ENCODE peak calls at places on chromosomes 7 and 10, in four cellular contexts. I is mesendoderm, C is IMR-90, K is neuronal stem cell. W is an unnamed sample.

GRCh38 chr10:120948889-120949382 is 97.8 kb downstream of the WDR11 start:
- DNase-seq in C (peak; percentile 55), K (peak; percentile 67), I (peak; percentile 79), W (peak; percentile 69)

GRCh38 chr7:55250313-55250712 is 114.8 kb upstream of the LANCL2 start:
- DNase-seq in K (no peak), C (no peak), I (peak; percentile 77), W (peak; percentile 32)

GRCh38 chr7:4724648-4725013 is 42.5 kb downstream of the FOXK1 start:
- DNase-seq in K (no peak), I (peak; percentile 30), C (peak; percentile 47), W (peak; percentile 49)

GRCh38 chr7:101744588-101744987 is 72.8 kb upstream of the CUX1 start:
- DNase-seq in K (no peak), I (no peak), C (no peak), W (no peak)

GRCh38 chr7:83468251-83468739 is 180.6 kb downstream of the SEMA3E start:
- DNase-seq in C (peak; percentile 99), K (peak; percentile 47), I (peak; percentile 95), W (peak; percentile 96)

GRCh38 chr7:99393363-99394187 is 14.8 kb downstream of the PDAP1 start:
- DNase-seq in I (peak; percentile 93), C (no peak), K (peak; percentile 74), W (no peak)

GRCh38 chr7:43938892-43939482 is 12.8 kb downstream of the UBE2D4 start:
- DNase-seq in I (no peak), C (no peak), K (no peak), W (no peak)

GRCh38 chr10:34504534-34504933 is 310.6 kb downstream of the PARD3 start:
- DNase-seq in C (peak; percentile 71), K (no peak), I (peak; percentile 95), W (peak; percentile 57)

GRCh38 chr7:112898432-112899290 is 108.5 kb upstream of the TMEM168 start:
- DNase-seq in K (peak; percentile 27), C (peak; percentile 76), I (peak; percentile 93), W (peak; percentile 72)

GRCh38 chr7:139940866-139941265 is 111.8 kb downstream of the TBXAS1 start:
- DNase-seq in I (no peak), C (peak; percentile 50), K (no peak), W (no peak)

GRCh38 chr7:66333443-66333842 is 128.3 kb downstream of the TPST1 start:
- DNase-seq in I (no peak), K (no peak), C (no peak), W (no peak)

GRCh38 chr7:93943816-93944540 is 22.4 kb downstream of the GNG11 start:
- DNase-seq in C (no peak), I (no peak), K (no peak), W (no peak)

GRCh38 chr10:131094406-131095108 is 217.0 kb downstream of the TCERG1L start:
- DNase-seq in I (peak; percentile 75), C (no peak), K (no peak), W (no peak)

GRCh38 chr7:103914147-103914899 is 75.1 kb downstream of the RELN start:
- DNase-seq in K (no peak), I (no peak), C (peak; percentile 57), W (no peak)

GRCh38 chr7:75963383-75963995 is 30.9 kb downstream of the TMEM120A start:
- DNase-seq in K (no peak), C (no peak), I (no peak), W (peak; percentile 71)

GRCh38 chr10:64515975-64516699 is 994.9 kb downstream of the REEP3 start:
- DNase-seq in I (no peak), K (no peak), C (no peak), W (no peak)

GRCh38 chr7:4712371-4713182 is 30.5 kb downstream of the FOXK1 start:
- DNase-seq in C (peak; percentile 36), I (no peak), K (no peak), W (peak; percentile 77)

GRCh38 chr10:106557951-106558733 is 606.4 kb downstream of the SORCS1 start:
- DNase-seq in K (no peak), I (no peak), C (peak; percentile 71), W (peak; percentile 19)

GRCh38 chr7:13987395-13987794 is 2.1 kb downstream of the ETV1 start:
- DNase-seq in C (peak; percentile 29), I (no peak), K (no peak), W (peak; percentile 54)

GRCh38 chr7:158549834-158550700 is 37.6 kb downstream of the PTPRN2 start:
- DNase-seq in I (no peak), C (no peak), K (no peak), W (no peak)

GRCh38 chr10:1241322-1241890 is 185.2 kb downstream of the WDR37 start:
- DNase-seq in C (no peak), I (no peak), K (no peak), W (no peak)

GRCh38 chr10:63491558-63492316 is 26.0 kb upstream of the JMJD1C start:
- DNase-seq in I (peak; percentile 67), K (no peak), C (peak; percentile 74), W (peak; percentile 83)

GRCh38 chr7:149020483-149020882 is 7.8 kb downstream of the PDIA4 start:
- DNase-seq in I (no peak), C (no peak), K (no peak), W (no peak)

GRCh38 chr10:70461397-70462348 is 16.9 kb upstream of the PALD1 start:
- DNase-seq in I (peak; percentile 79), K (peak; percentile 47), C (peak; percentile 50), W (peak; percentile 60)

GRCh38 chr7:47389923-47390630 is 191.8 kb downstream of the TNS3 start:
- DNase-seq in C (no peak), I (no peak), K (no peak), W (no peak)

GRCh38 chr7:132347129-132347528 is 229.1 kb downstream of the PLXNA4 start:
- DNase-seq in I (peak; percentile 29), C (no peak), K (no peak), W (no peak)

GRCh38 chr10:58486821-58487220 is 25.9 kb upstream of the BICC1 start:
- DNase-seq in K (no peak), I (no peak), C (peak; percentile 29), W (no peak)

GRCh38 chr10:89563861-89564478 is 28.6 kb upstream of the SLC16A12 start:
- DNase-seq in C (peak; percentile 60), I (peak; percentile 48), K (peak; percentile 15), W (peak; percentile 53)

GRCh38 chr7:120988591-120989299 is at the start of gene CPED1:
- DNase-seq in I (peak; percentile 41), K (peak; percentile 37), C (peak; percentile 90), W (peak; percentile 98)

GRCh38 chr7:44631458-44632115 is 25.2 kb downstream of the OGDH start:
- DNase-seq in C (peak; percentile 49), I (no peak), K (no peak), W (peak; percentile 75)

GRCh38 chr7:22594020-22594419 is 94.0 kb upstream of the STEAP1B start:
- DNase-seq in I (no peak), K (no peak), C (no peak), W (no peak)

GRCh38 chr7:1981878-1982230 is 250.9 kb downstream of the MAD1L1 start:
- DNase-seq in C (no peak), I (no peak), K (no peak), W (no peak)

GRCh38 chr7:8442295-8442813 is 8.9 kb downstream of the NXPH1 start:
- DNase-seq in K (no peak), I (peak; percentile 9), C (no peak), W (peak; percentile 6)

GRCh38 chr7:26663905-26664673 is 200.3 kb downstream of the SKAP2 start:
- DNase-seq in C (no peak), K (no peak), I (no peak), W (no peak)

GRCh38 chr7:26429168-26429567 is 137.5 kb downstream of the SNX10 start:
- DNase-seq in I (no peak), C (no peak), K (no peak), W (no peak)

GRCh38 chr10:129654461-129654860 is 187.4 kb downstream of the MGMT start:
- DNase-seq in K (no peak), C (no peak), I (no peak), W (no peak)

GRCh38 chr10:11430421-11431275 is 180.8 kb downstream of the USP6NL start:
- DNase-seq in I (no peak), K (no peak), C (no peak), W (no peak)
- H2AK5ac ChIP-seq in I (no peak overlapping the region), K (no peak overlapping the region), C (no peak overlapping the region), W (no peak overlapping the region)

DNA sequence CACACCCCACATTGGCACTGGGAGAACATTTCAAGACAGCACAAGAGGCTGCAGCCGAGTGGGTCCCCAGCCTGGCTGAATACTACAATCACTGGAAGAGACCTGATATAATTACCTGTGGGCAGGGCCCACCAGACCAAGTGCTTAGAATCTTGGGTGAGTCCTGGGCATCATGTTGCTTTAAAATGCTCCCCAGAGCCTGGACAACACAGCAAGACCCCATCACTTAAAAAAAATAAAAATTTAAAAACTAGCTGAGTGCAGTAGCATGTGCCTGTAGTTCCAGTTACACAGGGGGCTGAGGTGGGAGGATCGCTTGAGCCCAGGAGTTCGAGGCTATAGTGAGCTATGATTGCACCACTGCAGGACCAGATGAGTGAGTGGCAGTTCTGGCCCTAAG is 28.1 kb downstream of the FAM171A1 start:
- DNase-seq in C (no peak), K (no peak), I (no peak), W (no peak)
- H2AK5ac ChIP-seq in C (no peak overlapping the region), K (no peak overlapping the region), I (no peak overlapping the region), W (no peak overlapping the region)

GRCh38 chr7:130415019-130415418 is 25.8 kb downstream of the CEP41 start:
- DNase-seq in C (no peak), I (no peak), K (no peak), W (no peak)

GRCh38 chr7:130409722-130410072 is 29.4 kb downstream of the CPA1 start:
- DNase-seq in K (no peak), I (no peak), C (peak; percentile 39), W (no peak)

GRCh38 chr7:130409067-130409721 is 28.9 kb downstream of the CPA1 start:
- DNase-seq in K (no peak), C (peak; percentile 31), I (no peak), W (peak; percentile 57)

GRCh38 chr7:130417215-130417614 is 23.6 kb downstream of the CEP41 start:
- DNase-seq in C (no peak), I (no peak), K (no peak), W (no peak)

GRCh38 chr7:130413201-130413600 is 27.6 kb downstream of the CEP41 start:
- DNase-seq in I (no peak), K (no peak), C (no peak), W (no peak)
- H2AK5ac ChIP-seq in I (no peak overlapping the region), K (no peak overlapping the region), C (no peak overlapping the region), W (no peak overlapping the region)

DNA sequence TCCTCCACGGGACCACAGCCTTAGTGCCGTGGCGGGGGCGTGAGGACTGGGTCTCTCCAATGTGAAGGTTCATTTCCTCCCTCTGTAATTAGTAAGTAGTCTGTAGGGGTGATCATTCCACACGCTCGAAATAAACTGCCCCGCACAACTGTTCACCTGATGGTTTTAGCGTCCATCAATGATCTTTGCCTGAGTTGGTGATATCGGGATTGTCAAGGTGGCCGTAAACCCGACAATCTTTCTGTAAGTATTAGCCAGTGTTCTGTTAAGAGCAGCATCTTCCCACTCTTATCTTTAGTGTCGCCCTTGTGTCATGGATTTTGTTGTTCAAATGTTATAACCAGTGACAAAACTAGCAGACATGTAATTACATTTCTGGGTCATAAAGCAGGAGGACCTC is 17.7 kb downstream of the AGAP3 start:
- DNase-seq in I (no peak), C (no peak), K (no peak), W (no peak)
- H2AK5ac ChIP-seq in I (no peak overlapping the region), C (no peak overlapping the region), K (no peak overlapping the region), W (no peak overlapping the region)